ENCODE peak calls at places on chromosomes 7 and 10, in five cellular contexts. One of them, this sample, is unnamed.

GRCh38 chr10:92826061-92826460 is 22.3 kb upstream of the EXOC6 start:
- DNase-seq in kidney: no peak
- DNase-seq in fibroblast of mammary gland: no peak
- DNase-seq in tibial artery: no peak
- DNase-seq in lower lobe of right lung: no peak
- DNase-seq in this sample: no peak

GRCh38 chr10:73432646-73433537 is 469 bp downstream of the MSS51 start:
- DNase-seq in kidney: no peak
- DNase-seq in fibroblast of mammary gland: no peak
- DNase-seq in tibial artery: no peak
- DNase-seq in lower lobe of right lung: no peak
- DNase-seq in this sample: no peak

GRCh38 chr10:1665262-1665661 is 72.1 kb downstream of the ADARB2 start:
- DNase-seq in kidney: no peak
- DNase-seq in fibroblast of mammary gland: no peak
- DNase-seq in tibial artery: no peak
- DNase-seq in lower lobe of right lung: no peak
- DNase-seq in this sample: no peak

GRCh38 chr7:84663224-84663623 is 468.6 kb upstream of the SEMA3A start:
- DNase-seq in kidney: no peak
- DNase-seq in fibroblast of mammary gland: peak
- DNase-seq in tibial artery: no peak
- DNase-seq in lower lobe of right lung: no peak
- DNase-seq in this sample: no peak

GRCh38 chr7:50665403-50666123 is 100.4 kb upstream of the DDC start:
- DNase-seq in kidney: no peak
- DNase-seq in fibroblast of mammary gland: peak
- DNase-seq in tibial artery: peak
- DNase-seq in lower lobe of right lung: no peak
- DNase-seq in this sample: no peak

GRCh38 chr7:106285801-106286492 is 1.2 kb upstream of the NAMPT start:
- DNase-seq in kidney: no peak
- DNase-seq in fibroblast of mammary gland: peak
- DNase-seq in tibial artery: no peak
- DNase-seq in lower lobe of right lung: no peak
- DNase-seq in this sample: no peak

GRCh38 chr7:147419001-147419400 is 1171.6 kb upstream of the C7orf33 start:
- DNase-seq in kidney: no peak
- DNase-seq in fibroblast of mammary gland: no peak
- DNase-seq in tibial artery: no peak
- DNase-seq in lower lobe of right lung: no peak
- DNase-seq in this sample: no peak

GRCh38 chr10:73818402-73818801 is 7.0 kb upstream of the NDST2 start:
- DNase-seq in kidney: no peak
- DNase-seq in fibroblast of mammary gland: no peak
- DNase-seq in tibial artery: no peak
- DNase-seq in lower lobe of right lung: no peak
- DNase-seq in this sample: no peak

GRCh38 chr7:91416485-91416884 is 152.3 kb downstream of the FZD1 start:
- DNase-seq in kidney: no peak
- DNase-seq in fibroblast of mammary gland: no peak
- DNase-seq in tibial artery: no peak
- DNase-seq in lower lobe of right lung: no peak
- DNase-seq in this sample: no peak

GRCh38 chr7:511476-512145 is 8.0 kb downstream of the PDGFA start:
- DNase-seq in kidney: peak
- DNase-seq in fibroblast of mammary gland: no peak
- DNase-seq in tibial artery: no peak
- DNase-seq in lower lobe of right lung: peak
- DNase-seq in this sample: no peak

GRCh38 chr10:100204370-100204769 is 18.5 kb upstream of the ERLIN1 start:
- DNase-seq in kidney: no peak
- DNase-seq in fibroblast of mammary gland: no peak
- DNase-seq in tibial artery: no peak
- DNase-seq in lower lobe of right lung: no peak
- DNase-seq in this sample: no peak

GRCh38 chr7:84088669-84089278 is 105.8 kb downstream of the SEMA3A start:
- DNase-seq in kidney: no peak
- DNase-seq in fibroblast of mammary gland: no peak
- DNase-seq in tibial artery: no peak
- DNase-seq in lower lobe of right lung: no peak
- DNase-seq in this sample: no peak

GRCh38 chr10:101052285-101052684 is 9.5 kb upstream of the KAZALD1 start:
- DNase-seq in kidney: peak
- DNase-seq in fibroblast of mammary gland: peak
- DNase-seq in tibial artery: peak
- DNase-seq in lower lobe of right lung: no peak
- DNase-seq in this sample: peak

GRCh38 chr10:120582753-120583152 is 125.7 kb downstream of the PLPP4 start:
- DNase-seq in kidney: no peak
- DNase-seq in fibroblast of mammary gland: no peak
- DNase-seq in tibial artery: no peak
- DNase-seq in lower lobe of right lung: no peak
- DNase-seq in this sample: no peak

GRCh38 chr7:123242467-123243097 is 42.8 kb upstream of the SLC13A1 start:
- DNase-seq in kidney: no peak
- DNase-seq in fibroblast of mammary gland: no peak
- DNase-seq in tibial artery: no peak
- DNase-seq in lower lobe of right lung: no peak
- DNase-seq in this sample: no peak

GRCh38 chr10:95314519-95314918 is 23.7 kb upstream of the PDLIM1 start:
- DNase-seq in kidney: no peak
- DNase-seq in fibroblast of mammary gland: no peak
- DNase-seq in tibial artery: no peak
- DNase-seq in lower lobe of right lung: no peak
- DNase-seq in this sample: no peak

GRCh38 chr7:5248201-5248885 is 34.4 kb upstream of the SLC29A4 start:
- DNase-seq in kidney: peak
- DNase-seq in fibroblast of mammary gland: peak
- DNase-seq in tibial artery: no peak
- DNase-seq in lower lobe of right lung: no peak
- DNase-seq in this sample: peak

GRCh38 chr10:103667390-103667789 is 173.9 kb downstream of the NEURL1 start:
- DNase-seq in kidney: no peak
- DNase-seq in fibroblast of mammary gland: peak
- DNase-seq in tibial artery: no peak
- DNase-seq in lower lobe of right lung: no peak
- DNase-seq in this sample: no peak

GRCh38 chr10:58894929-58895328 is 281.5 kb upstream of the PHYHIPL start:
- DNase-seq in kidney: no peak
- DNase-seq in fibroblast of mammary gland: peak
- DNase-seq in tibial artery: no peak
- DNase-seq in lower lobe of right lung: no peak
- DNase-seq in this sample: no peak

GRCh38 chr7:7534031-7534430 is 1.6 kb downstream of the COL28A1 start:
- DNase-seq in kidney: no peak
- DNase-seq in fibroblast of mammary gland: no peak
- DNase-seq in tibial artery: no peak
- DNase-seq in lower lobe of right lung: no peak
- DNase-seq in this sample: no peak

GRCh38 chr10:1659221-1659791 is 78.0 kb downstream of the ADARB2 start:
- DNase-seq in kidney: no peak
- DNase-seq in fibroblast of mammary gland: no peak
- DNase-seq in tibial artery: no peak
- DNase-seq in lower lobe of right lung: no peak
- DNase-seq in this sample: no peak

GRCh38 chr10:52463831-52464230 is 149.8 kb downstream of the DKK1 start:
- DNase-seq in kidney: no peak
- DNase-seq in fibroblast of mammary gland: no peak
- DNase-seq in tibial artery: no peak
- DNase-seq in lower lobe of right lung: no peak
- DNase-seq in this sample: no peak

GRCh38 chr10:70068925-70069324 is 16.3 kb downstream of the MACROH2A2 start:
- DNase-seq in kidney: no peak
- DNase-seq in fibroblast of mammary gland: no peak
- DNase-seq in tibial artery: no peak
- DNase-seq in lower lobe of right lung: no peak
- DNase-seq in this sample: no peak

DNA sequence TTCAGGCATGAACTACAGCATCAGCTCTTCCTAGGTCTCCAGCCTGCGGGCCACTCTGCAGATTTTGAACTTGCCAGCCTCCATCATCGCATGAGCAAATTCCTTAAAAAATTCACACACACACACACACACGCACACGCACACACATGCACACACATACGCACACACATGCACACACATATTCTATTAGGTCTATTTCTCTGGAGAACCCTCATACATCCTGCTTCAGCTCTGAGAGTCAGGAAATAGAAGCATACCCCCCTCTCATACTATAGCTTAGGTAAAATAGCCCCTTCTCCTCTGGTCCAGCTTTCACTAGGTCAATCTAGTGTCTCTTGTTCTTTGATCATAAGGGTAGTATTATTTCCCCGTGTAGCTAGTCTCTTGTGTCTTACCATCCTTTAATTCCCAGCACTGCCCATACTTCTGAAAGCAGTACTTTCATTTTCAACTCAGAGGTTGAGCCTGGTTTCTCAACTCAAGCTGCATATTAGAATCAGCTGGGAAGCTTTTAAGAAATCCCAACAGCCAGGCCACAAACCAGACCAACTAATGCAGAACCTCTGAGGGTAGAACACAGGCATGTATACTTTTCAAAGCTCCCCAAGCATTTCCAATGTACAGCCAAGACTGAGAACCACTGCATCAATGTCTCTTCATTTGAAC is 30.9 kb upstream of the ITGB8 start:
- DNase-seq in kidney: no peak
- DNase-seq in fibroblast of mammary gland: peak
- DNase-seq in tibial artery: no peak
- DNase-seq in lower lobe of right lung: no peak
- DNase-seq in this sample: no peak
- H3K4me3 ChIP-seq in kidney: peak
- H3K4me3 ChIP-seq in fibroblast of mammary gland: no peak
- H3K4me3 ChIP-seq in tibial artery: no peak
- H3K4me3 ChIP-seq in lower lobe of right lung: no peak
- H3K4me3 ChIP-seq in this sample: no peak

DNA sequence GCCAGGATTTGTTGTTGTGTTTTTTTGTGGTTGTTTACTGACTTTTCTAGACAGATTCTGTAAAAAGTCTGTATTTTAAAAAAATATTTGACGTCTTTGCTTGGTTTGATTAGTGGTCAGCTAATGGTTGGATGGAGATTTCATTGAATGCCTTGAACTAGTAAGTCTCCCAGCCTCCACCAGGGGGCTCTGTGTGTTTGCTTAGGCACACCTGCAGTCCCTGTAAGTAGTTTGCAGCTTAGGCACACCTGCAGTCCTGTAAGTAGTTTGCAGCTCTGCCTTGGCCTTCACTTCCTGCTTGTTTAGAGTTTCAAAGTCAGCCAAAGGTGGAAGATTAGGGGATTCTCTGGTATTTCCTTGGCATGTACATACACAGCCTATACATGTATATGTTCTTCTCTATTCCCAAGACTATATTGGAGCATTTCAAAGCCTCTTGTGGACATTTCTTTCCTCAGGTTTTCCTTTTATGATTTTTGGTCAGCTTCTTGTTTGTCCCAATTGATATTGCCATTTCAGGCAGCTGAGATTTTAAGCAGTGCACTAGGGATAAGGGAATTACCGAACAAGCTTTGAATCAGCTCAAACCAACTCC is 101.6 kb downstream of the CCSER2 start:
- DNase-seq in kidney: no peak
- DNase-seq in fibroblast of mammary gland: peak
- DNase-seq in tibial artery: peak
- DNase-seq in lower lobe of right lung: peak
- DNase-seq in this sample: no peak
- TF ChIP-seq CTCF in kidney: peak
- TF ChIP-seq CTCF in fibroblast of mammary gland: peak
- TF ChIP-seq CTCF in tibial artery: peak
- TF ChIP-seq CTCF in lower lobe of right lung: peak
- TF ChIP-seq CTCF in this sample: peak

GRCh38 chr10:87816842-87817178 is 1.2 kb downstream of the ATAD1 start:
- DNase-seq in kidney: no peak
- DNase-seq in fibroblast of mammary gland: peak
- DNase-seq in tibial artery: no peak
- DNase-seq in lower lobe of right lung: no peak
- DNase-seq in this sample: no peak

GRCh38 chr10:87817291-87817872 is 644 bp downstream of the ATAD1 start:
- DNase-seq in kidney: no peak
- DNase-seq in fibroblast of mammary gland: no peak
- DNase-seq in tibial artery: no peak
- DNase-seq in lower lobe of right lung: no peak
- DNase-seq in this sample: no peak

GRCh38 chr10:87818505-87819273 is 663 bp upstream of the ATAD1 start:
- DNase-seq in kidney: peak
- DNase-seq in fibroblast of mammary gland: peak
- DNase-seq in tibial artery: peak
- DNase-seq in lower lobe of right lung: no peak
- DNase-seq in this sample: no peak

GRCh38 chr10:87817873-87818504 is at the start of gene ATAD1:
- DNase-seq in kidney: peak
- DNase-seq in fibroblast of mammary gland: peak
- DNase-seq in tibial artery: peak
- DNase-seq in lower lobe of right lung: peak
- DNase-seq in this sample: peak

GRCh38 chr10:87816163-87816841 is 1.7 kb downstream of the ATAD1 start:
- DNase-seq in kidney: no peak
- DNase-seq in fibroblast of mammary gland: no peak
- DNase-seq in tibial artery: no peak
- DNase-seq in lower lobe of right lung: no peak
- DNase-seq in this sample: no peak
- H3K4me3 ChIP-seq in kidney: peak
- H3K4me3 ChIP-seq in fibroblast of mammary gland: peak
- H3K4me3 ChIP-seq in tibial artery: no peak
- H3K4me3 ChIP-seq in lower lobe of right lung: peak
- H3K4me3 ChIP-seq in this sample: peak

GRCh38 chr7:131626643-131627042 is 70.2 kb upstream of the PODXL start:
- DNase-seq in kidney: no peak
- DNase-seq in fibroblast of mammary gland: no peak
- DNase-seq in tibial artery: no peak
- DNase-seq in lower lobe of right lung: no peak
- DNase-seq in this sample: no peak

GRCh38 chr7:131627589-131628212 is 71.3 kb upstream of the PODXL start:
- DNase-seq in kidney: no peak
- DNase-seq in fibroblast of mammary gland: no peak
- DNase-seq in tibial artery: no peak
- DNase-seq in lower lobe of right lung: no peak
- DNase-seq in this sample: no peak

GRCh38 chr7:131628634-131629033 is 72.2 kb upstream of the PODXL start:
- DNase-seq in kidney: no peak
- DNase-seq in fibroblast of mammary gland: no peak
- DNase-seq in tibial artery: peak
- DNase-seq in lower lobe of right lung: no peak
- DNase-seq in this sample: no peak

GRCh38 chr7:131624536-131624935 is 68.1 kb upstream of the PODXL start:
- DNase-seq in kidney: no peak
- DNase-seq in fibroblast of mammary gland: no peak
- DNase-seq in tibial artery: no peak
- DNase-seq in lower lobe of right lung: no peak
- DNase-seq in this sample: no peak

DNA sequence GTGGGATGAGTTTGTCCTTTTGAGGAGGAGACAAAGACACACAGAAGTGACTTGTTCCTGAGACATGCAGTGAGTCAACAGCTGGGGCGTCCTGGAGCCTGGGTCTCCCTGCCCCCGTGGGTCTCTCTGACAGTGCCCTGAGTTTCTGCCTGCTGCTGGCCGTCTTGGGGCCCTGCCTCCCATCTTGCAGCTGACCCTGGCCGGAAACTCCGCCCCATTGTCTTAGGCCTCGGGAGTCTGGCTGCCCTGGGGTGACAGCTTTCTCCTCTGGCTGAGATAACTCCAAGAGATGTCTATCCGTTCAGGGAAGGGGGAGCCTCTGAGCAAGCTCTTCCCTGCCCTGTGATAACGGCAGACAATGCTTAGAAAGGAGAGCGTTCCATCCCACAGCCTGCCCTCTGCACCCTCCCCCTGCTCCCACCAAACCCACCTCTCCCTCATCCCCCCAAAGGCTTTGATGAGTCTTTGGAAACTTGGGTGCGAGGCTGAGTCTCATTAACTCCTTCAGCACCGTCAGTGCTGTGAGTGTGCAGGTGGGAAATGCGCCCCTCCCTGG is 69.5 kb upstream of the PODXL start:
- DNase-seq in kidney: peak
- DNase-seq in fibroblast of mammary gland: peak
- DNase-seq in tibial artery: no peak
- DNase-seq in lower lobe of right lung: no peak
- DNase-seq in this sample: no peak
- TF ChIP-seq CTCF in kidney: no peak
- TF ChIP-seq CTCF in fibroblast of mammary gland: no peak
- TF ChIP-seq CTCF in tibial artery: no peak
- TF ChIP-seq CTCF in lower lobe of right lung: peak
- TF ChIP-seq CTCF in this sample: no peak